ENCODE peak calls at places on chromosomes 6 and 20, in six cellular contexts. P is left ventricle myocardium superior; B is activated CD8-positive, alpha-beta memory T cell treated with anti-CD3 and anti-CD28 coated beads for 24 hours; F is T-cell; O is activated naive CD4-positive, alpha-beta T cell; U is HT1080. R is an unnamed sample.

GRCh38 chr6:19892250-19892649 is 55.1 kb downstream of the ID4 start:
- DNase-seq in P (no peak), F (no peak), U (peak), O (no peak), B (no peak), R (peak)

GRCh38 chr6:170417881-170418280 is 111.3 kb downstream of the FAM120B start:
- DNase-seq in U (no peak), P (no peak), B (no peak), F (no peak), O (no peak), R (no peak)

GRCh38 chr6:19327246-19327645 is 509.9 kb upstream of the ID4 start:
- DNase-seq in P (no peak), O (no peak), B (no peak), F (no peak), U (no peak), R (no peak)

GRCh38 chr6:130178692-130179091 is 44.1 kb downstream of the SAMD3 start:
- DNase-seq in P (no peak), O (no peak), U (peak), F (no peak), B (no peak), R (no peak)

GRCh38 chr20:23305098-23305497 is 45.5 kb upstream of the NXT1 start:
- DNase-seq in U (peak), O (no peak), P (peak), B (no peak), F (no peak), R (peak)

GRCh38 chr6:55868910-55869479 is 6.4 kb downstream of the BMP5 start:
- DNase-seq in U (peak), O (no peak), B (no peak), F (no peak), P (no peak), R (no peak)

GRCh38 chr6:158158748-158159147 is 9.3 kb downstream of the SERAC1 start:
- DNase-seq in U (no peak), B (no peak), O (no peak), F (no peak), P (no peak), R (no peak)

GRCh38 chr20:2595076-2595475 is 57.4 kb upstream of the NOP56 start:
- DNase-seq in U (no peak), B (no peak), P (no peak), F (no peak), O (no peak), R (no peak)

GRCh38 chr6:20811112-20811746 is 277.0 kb downstream of the CDKAL1 start:
- DNase-seq in U (peak), P (no peak), O (no peak), B (no peak), F (no peak), R (no peak)

GRCh38 chr20:17895641-17896246 is 72.8 kb downstream of the SNX5 start:
- DNase-seq in B (peak), P (peak), U (no peak), O (peak), F (no peak), R (peak)

GRCh38 chr6:7787137-7787575 is 61.3 kb downstream of the BMP6 start:
- DNase-seq in B (no peak), P (no peak), F (no peak), U (no peak), O (no peak), R (peak)

GRCh38 chr6:34697904-34698557 is 1.5 kb upstream of the ILRUN start:
- DNase-seq in F (no peak), O (no peak), U (no peak), B (no peak), P (no peak), R (no peak)

GRCh38 chr20:20763652-20764051 is 51.2 kb upstream of the RALGAPA2 start:
- DNase-seq in B (no peak), P (no peak), U (no peak), O (no peak), F (no peak), R (no peak)

GRCh38 chr20:39124064-39124463 is 161.9 kb downstream of the DHX35 start:
- DNase-seq in B (no peak), U (no peak), O (no peak), F (no peak), P (no peak), R (no peak)

GRCh38 chr6:118509009-118509617 is 39.0 kb upstream of the PLN start:
- DNase-seq in F (no peak), P (peak), O (no peak), U (peak), B (no peak), R (peak)

GRCh38 chr6:43915213-43915869 is 145.3 kb downstream of the VEGFA start:
- DNase-seq in P (no peak), B (no peak), F (no peak), U (no peak), O (no peak), R (no peak)

GRCh38 chr6:133542056-133542821 is 301.1 kb downstream of the EYA4 start:
- DNase-seq in O (no peak), P (no peak), F (no peak), U (peak), B (no peak), R (no peak)

GRCh38 chr20:34680586-34680985 is 3.7 kb upstream of the PIGU start:
- DNase-seq in O (no peak), U (no peak), F (no peak), P (no peak), B (no peak), R (no peak)

GRCh38 chr6:34142599-34142998 is 3.3 kb downstream of the GRM4 start:
- DNase-seq in O (no peak), B (no peak), P (no peak), U (no peak), F (no peak), R (no peak)

R was measured in testis.